ENCODE peak calls at places on chromosomes 7 and 10, in nine cellular contexts. W is HepG2, T is ovary, K is IMR-90, E is spleen, M is transverse colon, Z is stomach, N is breast epithelium, R is heart left ventricle. S is an unnamed sample. For H3K27me3 and H3K4me1, the result is how much of the 10 kb centered on the place peaks cover.

GRCh38 chr10:60099998-60100747 is 193.8 kb upstream of the CCDC6 start:
- DNase-seq in E (no peak), R (no peak), Z (no peak), K (peak), N (no peak), T (no peak), W (peak), M (no peak), S (no peak)

GRCh38 chr7:101156866-101157589 is 2.8 kb downstream of the AP1S1 start:
- DNase-seq in W (no peak), M (peak), Z (no peak), K (no peak), E (no peak), R (no peak), N (no peak), T (no peak), S (no peak)

GRCh38 chr10:12638103-12638502 is 288.8 kb downstream of the CAMK1D start:
- DNase-seq in W (peak), T (no peak), Z (no peak), K (peak), R (no peak), M (peak), N (no peak), E (no peak), S (no peak)

GRCh38 chr10:74988787-74989574 is 122.5 kb upstream of the SAMD8 start:
- DNase-seq in K (no peak), N (no peak), E (no peak), W (no peak), Z (no peak), T (no peak), R (no peak), M (no peak), S (no peak)

GRCh38 chr10:120485946-120486345 is 28.9 kb downstream of the PLPP4 start:
- DNase-seq in T (no peak), W (no peak), M (no peak), N (no peak), E (no peak), K (no peak), Z (no peak), R (no peak), S (no peak)

GRCh38 chr7:4257390-4258111 is 424.5 kb upstream of the FOXK1 start:
- DNase-seq in W (no peak), N (no peak), T (no peak), M (no peak), R (no peak), Z (no peak), K (no peak), E (peak), S (no peak)

GRCh38 chr10:1102392-1102791 is 46.2 kb downstream of the WDR37 start:
- DNase-seq in M (no peak), E (no peak), W (no peak), N (no peak), Z (no peak), R (no peak), K (peak), T (no peak), S (no peak)

GRCh38 chr10:69335063-69335587 is 56.8 kb downstream of the HK1 start:
- DNase-seq in K (no peak), N (no peak), W (no peak), Z (no peak), T (peak), E (peak), M (peak), R (peak), S (peak)

GRCh38 chr10:80279146-80279545 is 10.3 kb downstream of the MAT1A start:
- DNase-seq in Z (peak), T (no peak), W (no peak), K (no peak), R (no peak), E (no peak), N (no peak), M (no peak), S (no peak)

GRCh38 chr10:99975942-99976809 is 33.6 kb downstream of the DNMBP start:
- DNase-seq in R (peak), E (no peak), W (no peak), K (peak), M (no peak), T (no peak), Z (no peak), N (no peak), S (no peak)

GRCh38 chr10:34742456-34742855 is 72.6 kb downstream of the PARD3 start:
- DNase-seq in Z (no peak), E (no peak), R (no peak), N (no peak), M (no peak), T (no peak), K (peak), W (no peak), S (no peak)

GRCh38 chr10:72085864-72086465 is 2.4 kb downstream of the SPOCK2 start:
- DNase-seq in E (no peak), M (no peak), W (no peak), T (no peak), K (no peak), R (no peak), Z (no peak), N (no peak), S (no peak)

GRCh38 chr7:117323877-117324699 is 1.2 kb upstream of the WNT2 start:
- DNase-seq in T (peak), W (no peak), R (peak), N (peak), E (peak), Z (no peak), M (no peak), K (peak), S (peak)
- H3K27me3 ChIP-seq in T (under half), W (under half), R (under half), N (under half), E (half or more), Z (under half), M (half or more), K (under half), S (under half)

GRCh38 chr10:124693801-124694416 is 50.3 kb downstream of the FAM53B start:
- DNase-seq in E (peak), M (no peak), K (no peak), Z (no peak), R (peak), N (no peak), W (no peak), T (peak), S (peak)

GRCh38 chr10:124696446-124697392 is 47.5 kb downstream of the FAM53B start:
- DNase-seq in M (no peak), E (peak), Z (no peak), N (no peak), K (no peak), W (no peak), T (no peak), R (no peak), S (peak)

GRCh38 chr10:124693396-124693795 is 50.8 kb downstream of the FAM53B start:
- DNase-seq in K (no peak), M (no peak), W (no peak), R (no peak), Z (no peak), T (no peak), N (no peak), E (no peak), S (peak)

GRCh38 chr10:124694467-124695195 is 49.5 kb downstream of the FAM53B start:
- DNase-seq in N (no peak), Z (no peak), K (no peak), M (no peak), R (no peak), E (peak), W (no peak), T (no peak), S (no peak)

GRCh38 chr10:124695259-124695658 is 48.9 kb downstream of the FAM53B start:
- DNase-seq in R (no peak), M (no peak), Z (no peak), W (no peak), K (no peak), N (no peak), E (no peak), T (no peak), S (no peak)
- H3K4me1 ChIP-seq in R (half or more), M (under half), Z (under half), W (under half), K (under half), N (under half), E (half or more), T (under half), S (half or more)

DNA sequence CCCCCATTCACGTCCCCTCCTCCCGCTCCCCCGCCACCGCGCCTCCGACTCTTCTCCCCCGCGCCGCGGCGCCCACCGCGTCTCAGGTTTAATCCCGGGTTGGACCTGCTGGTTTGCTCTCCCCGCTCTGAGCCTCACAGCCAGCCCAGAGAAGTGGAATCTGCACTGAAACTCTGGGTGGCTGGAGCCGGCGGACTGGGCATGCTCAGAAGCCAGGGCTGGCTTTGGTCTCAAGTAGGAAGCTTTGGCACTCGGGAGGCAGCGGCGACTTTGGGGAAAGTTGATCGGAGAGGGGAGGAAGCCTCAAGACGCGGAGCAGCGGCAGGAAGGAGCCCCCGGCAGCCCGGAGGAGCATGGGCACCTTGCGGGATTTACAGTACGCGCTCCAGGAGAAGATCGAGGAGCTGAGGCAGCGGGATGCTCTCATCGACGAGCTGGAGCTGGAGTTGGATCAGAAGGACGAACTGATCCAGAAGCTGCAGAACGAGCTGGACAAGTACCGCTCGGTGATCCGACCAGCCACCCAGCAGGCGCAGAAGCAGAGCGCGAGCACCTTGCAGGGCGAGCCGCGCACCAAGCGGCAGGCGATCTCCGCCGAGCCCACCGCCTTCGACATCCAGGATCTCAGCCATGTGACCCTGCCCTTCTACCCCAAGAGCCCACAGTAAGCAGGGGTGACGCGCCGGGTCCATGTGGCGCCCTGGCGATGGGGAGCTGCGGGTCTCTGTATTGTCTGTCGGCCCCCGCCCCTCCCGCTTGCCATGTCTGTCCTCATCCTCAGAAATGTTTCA is at the start of gene PRKG1:
- DNase-seq in T (peak), E (peak), M (peak), K (peak), R (peak), N (peak), Z (peak), W (peak), S (peak)
- TF ChIP-seq POLR2A in T (peak), E (no peak), M (peak), K (peak), R (no peak), N (no peak), Z (no peak), W (no peak), S (peak)

DNA sequence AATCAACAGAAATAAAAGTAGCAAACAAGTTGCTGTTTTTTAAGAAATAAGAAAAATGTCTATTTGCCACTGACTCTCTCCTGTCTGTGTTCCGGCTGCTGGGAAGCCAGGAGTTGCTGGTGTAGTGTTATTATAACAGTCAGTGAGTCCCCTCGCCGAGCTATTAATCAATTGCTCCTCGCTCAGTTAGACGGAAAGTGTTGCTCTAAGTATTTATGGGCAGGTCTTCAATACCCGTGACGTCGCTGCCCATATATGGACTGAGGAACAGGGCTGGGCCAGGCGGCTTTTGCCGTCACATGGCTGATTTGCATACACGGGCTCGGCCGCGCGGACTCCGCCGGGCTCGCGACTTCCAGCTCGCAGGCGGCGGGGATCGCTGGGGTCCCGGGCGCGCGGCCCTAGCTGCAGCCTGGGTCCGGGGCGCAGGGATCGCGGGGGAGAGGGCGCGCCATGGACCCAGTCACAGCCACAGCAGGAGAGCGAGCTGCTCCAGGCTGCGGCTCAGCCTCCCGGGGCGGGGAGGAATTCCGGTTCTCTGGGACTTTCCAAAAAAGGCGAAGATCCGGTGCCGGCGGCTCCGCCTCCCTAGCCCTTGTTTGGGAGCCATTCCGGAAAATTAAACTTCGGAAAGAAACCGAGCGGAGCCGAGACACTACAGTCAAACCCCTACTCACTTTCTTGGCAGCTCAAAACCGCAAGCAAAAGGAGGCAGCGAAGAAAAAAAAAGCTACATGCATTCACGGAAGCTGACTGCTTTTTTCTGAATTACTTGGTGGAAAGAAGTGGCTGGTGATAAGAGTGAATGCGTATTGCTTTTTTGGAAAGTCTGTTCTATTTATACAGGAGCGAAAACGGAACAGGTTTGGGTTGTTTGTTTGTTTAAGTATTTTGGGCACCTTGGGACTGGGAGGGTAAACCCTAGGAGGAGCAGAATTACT is at the start of gene EGR2:
- DNase-seq in E (peak), W (peak), T (peak), R (peak), K (peak), M (peak), Z (peak), N (peak), S (peak)
- H3K27me3 ChIP-seq in E (half or more), W (under half), T (under half), R (under half), K (under half), M (half or more), Z (under half), N (under half), S (under half)